ENCODE peak calls at places on chromosomes 2 and 18, in five cellular contexts. O, F, C, E and S are unnamed samples.

GRCh38 chr2:166180951-166181812 is 53.4 kb upstream of the SCN1A start:
- DNase-seq in O (peak; percentile 21), F (peak; percentile 42), C (peak; percentile 73), E (peak; percentile 51), S (peak; percentile 10)

GRCh38 chr2:237498341-237498740 is 11.3 kb downstream of the MLPH start:
- DNase-seq in O (no peak), F (no peak), C (no peak), E (no peak), S (no peak)

GRCh38 chr2:238727585-238728321 is 120.1 kb upstream of the TWIST2 start:
- DNase-seq in O (no peak), F (peak; percentile 49), C (no peak), E (no peak), S (no peak)

GRCh38 chr2:150426315-150426714 is 61.2 kb downstream of the RND3 start:
- DNase-seq in O (no peak), F (no peak), C (no peak), E (no peak), S (no peak)

GRCh38 chr2:28422903-28423741 is 30.5 kb downstream of the FOSL2 start:
- DNase-seq in O (no peak), F (no peak), C (no peak), E (no peak), S (no peak)

GRCh38 chr2:68632026-68632425 is 11.4 kb upstream of the PROKR1 start:
- DNase-seq in O (no peak), F (no peak), C (no peak), E (no peak), S (no peak)

GRCh38 chr2:168920504-168921157 is 19.5 kb downstream of the G6PC2 start:
- DNase-seq in O (no peak), F (peak; percentile 16), C (peak; percentile 21), E (peak; percentile 25), S (no peak)

GRCh38 chr18:57915848-57916596 is 112.9 kb upstream of the ATP8B1 start:
- DNase-seq in O (peak; percentile 53), F (no peak), C (no peak), E (peak; percentile 52), S (no peak)

GRCh38 chr2:67895171-67895941 is 167.4 kb downstream of the C1D start:
- DNase-seq in O (no peak), F (no peak), C (no peak), E (no peak), S (no peak)

GRCh38 chr2:104368089-104368488 is 485.8 kb upstream of the POU3F3 start:
- DNase-seq in O (no peak), F (no peak), C (no peak), E (no peak), S (no peak)

GRCh38 chr2:22450831-22451230 is 934.1 kb upstream of the KLHL29 start:
- DNase-seq in O (peak; percentile 11), F (peak; percentile 10), C (peak; percentile 31), E (no peak), S (no peak)

GRCh38 chr2:32357545-32358482 is 991 bp downstream of the BIRC6 start:
- DNase-seq in O (no peak), F (peak; percentile 7), C (peak; percentile 43), E (peak; percentile 77), S (peak; percentile 40)